ENCODE peak calls at places on chromosomes 4 and X, in seven cellular contexts. P is IMR-90, R is H1, G is mesenchymal stem cell, T is neuronal stem cell, X is mesendoderm, J is trophoblast cell. D is an unnamed sample. For H3K4me1, the result is how much of the 10 kb centered on the place peaks cover.

GRCh38 chr4:186105721-186106335 is 1.3 kb downstream of the FAM149A start:
- DNase-seq in X (peak), G (peak), R (no peak), P (no peak), T (no peak), J (peak), D (no peak)

GRCh38 chr4:68445111-68445510 is 2.2 kb upstream of the TMPRSS11E start:
- DNase-seq in T (no peak), R (no peak), P (no peak), J (no peak), G (no peak), X (no peak), D (no peak)

GRCh38 chr4:26434030-26434639 is 56.1 kb downstream of the CCKAR start:
- DNase-seq in G (no peak), R (no peak), J (peak), T (no peak), X (no peak), P (peak), D (no peak)

GRCh38 chr4:140719693-140720092 is 36.5 kb downstream of the TBC1D9 start:
- DNase-seq in J (no peak), G (no peak), R (no peak), P (no peak), X (no peak), T (no peak), D (no peak)

GRCh38 chr4:25875281-25875745 is 12.5 kb upstream of the SEL1L3 start:
- DNase-seq in X (no peak), P (no peak), J (no peak), G (no peak), T (no peak), R (no peak), D (no peak)

GRCh38 chrX:12139934-12140611 is 1.8 kb downstream of the FRMPD4 start:
- DNase-seq in X (no peak), J (no peak), P (peak), T (no peak), R (no peak), G (no peak), D (no peak)

GRCh38 chrX:36640232-36640631 is 367.9 kb upstream of the FAM47C start:
- DNase-seq in T (no peak), P (no peak), X (no peak), G (no peak), R (no peak), J (peak), D (no peak)

GRCh38 chr4:119048446-119048845 is 87.2 kb upstream of the MYOZ2 start:
- DNase-seq in J (peak), T (no peak), R (no peak), G (no peak), X (no peak), P (no peak), D (no peak)

GRCh38 chrX:130086414-130087207 is 23.7 kb downstream of the ELF4 start:
- DNase-seq in X (no peak), P (no peak), J (no peak), T (no peak), G (no peak), R (no peak), D (no peak)

GRCh38 chrX:7771788-7772438 is 71.1 kb upstream of the VCX start:
- DNase-seq in G (no peak), R (no peak), J (no peak), T (no peak), P (no peak), X (no peak), D (no peak)

GRCh38 chr4:8443801-8444200 is 3.2 kb downstream of the TRMT44 start:
- DNase-seq in R (no peak), X (no peak), J (peak), P (no peak), T (no peak), G (no peak), D (no peak)

GRCh38 chr4:37653601-37654000 is 32.6 kb downstream of the RELL1 start:
- DNase-seq in X (peak), R (no peak), G (no peak), T (no peak), J (no peak), P (no peak), D (peak)

GRCh38 chrX:115400960-115401359 is 111.4 kb downstream of the LUZP4 start:
- DNase-seq in P (no peak), G (no peak), T (peak), X (peak), R (peak), J (no peak), D (peak)

GRCh38 chr4:14749910-14750309 is 252.4 kb upstream of the CPEB2 start:
- DNase-seq in G (peak), P (no peak), J (no peak), X (peak), T (no peak), R (no peak), D (peak)

GRCh38 chrX:23634181-23634580 is 33.1 kb upstream of the PRDX4 start:
- DNase-seq in R (no peak), X (peak), J (no peak), G (peak), T (no peak), P (no peak), D (no peak)

GRCh38 chr4:7901274-7901845 is 38.3 kb downstream of the AFAP1 start:
- DNase-seq in X (no peak), T (no peak), J (peak), P (no peak), G (no peak), R (no peak), D (no peak)

GRCh38 chr4:52106701-52107100 is 55.6 kb downstream of the SPATA18 start:
- DNase-seq in J (no peak), P (no peak), T (no peak), X (no peak), R (no peak), G (no peak), D (no peak)

GRCh38 chrX:11725631-11726442 is 32.2 kb upstream of the MSL3 start:
- DNase-seq in T (no peak), J (no peak), R (no peak), G (no peak), X (no peak), P (no peak), D (no peak)

GRCh38 chr4:39526810-39527295 is 386 bp downstream of the UGDH start:
- DNase-seq in R (no peak), X (no peak), T (peak), G (no peak), J (no peak), P (no peak), D (no peak)

GRCh38 chr4:8084712-8085490 is 73.7 kb downstream of the ABLIM2 start:
- DNase-seq in P (no peak), R (no peak), G (no peak), T (no peak), J (no peak), X (no peak), D (no peak)

GRCh38 chrX:30888526-30889146 is 418 bp downstream of the TAB3 start:
- DNase-seq in J (peak), X (no peak), T (no peak), P (no peak), G (peak), R (peak), D (no peak)

GRCh38 chrX:10030570-10030969 is 63.4 kb downstream of the CLDN34 start:
- DNase-seq in J (peak), G (no peak), R (no peak), P (peak), X (no peak), T (no peak), D (no peak)

GRCh38 chrX:10034740-10035260 is 67.6 kb downstream of the CLDN34 start:
- DNase-seq in X (no peak), R (no peak), G (no peak), T (no peak), J (no peak), P (no peak), D (no peak)

GRCh38 chrX:10033360-10034007 is 66.3 kb downstream of the CLDN34 start:
- DNase-seq in R (no peak), X (no peak), G (peak), T (no peak), P (peak), J (peak), D (no peak)

GRCh38 chrX:10032147-10032546 is 65.0 kb downstream of the CLDN34 start:
- DNase-seq in G (no peak), P (no peak), T (no peak), X (no peak), J (no peak), R (no peak), D (no peak)

GRCh38 chrX:10031743-10032142 is 64.6 kb downstream of the CLDN34 start:
- DNase-seq in J (no peak), G (no peak), X (no peak), P (no peak), R (no peak), T (no peak), D (no peak)
- H3K4me2 ChIP-seq in J (no peak), G (no peak), X (no peak), P (no peak), R (no peak), T (no peak), D (no peak)

DNA sequence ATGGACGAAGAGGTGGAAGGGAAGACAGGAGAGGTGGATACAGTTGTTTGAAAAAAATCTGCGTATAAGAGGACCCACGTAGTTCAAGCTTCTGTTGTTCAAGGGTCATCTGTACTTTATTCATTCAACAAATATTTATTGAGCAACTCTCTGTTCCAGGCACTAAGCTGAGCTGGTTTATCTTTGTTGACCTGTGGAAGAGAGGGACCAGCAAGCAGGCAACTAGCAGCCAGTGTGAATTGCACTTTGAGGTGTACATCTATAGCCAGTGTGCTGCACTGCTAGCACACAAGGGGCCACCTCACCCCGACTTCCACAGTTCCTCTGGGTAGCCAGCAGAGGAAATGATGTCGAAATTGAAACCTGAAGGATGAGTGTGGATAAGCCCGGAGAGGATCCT is 191.4 kb downstream of the SOWAHB start:
- DNase-seq in G (peak), T (no peak), J (peak), X (no peak), R (no peak), P (no peak), D (no peak)
- H3K4me1 ChIP-seq in G (under half), T (under half), J (under half), X (under half), R (under half), P (under half), D (under half)

GRCh38 chr4:101306225-101306624 is 41.1 kb downstream of the PPP3CA start:
- DNase-seq in J (no peak), R (no peak), T (no peak), G (no peak), P (no peak), X (no peak), D (no peak)
- H2BK5ac ChIP-seq in J (no peak), R (no peak), T (no peak), G (no peak), P (no peak), X (no peak), D (no peak)

DNA sequence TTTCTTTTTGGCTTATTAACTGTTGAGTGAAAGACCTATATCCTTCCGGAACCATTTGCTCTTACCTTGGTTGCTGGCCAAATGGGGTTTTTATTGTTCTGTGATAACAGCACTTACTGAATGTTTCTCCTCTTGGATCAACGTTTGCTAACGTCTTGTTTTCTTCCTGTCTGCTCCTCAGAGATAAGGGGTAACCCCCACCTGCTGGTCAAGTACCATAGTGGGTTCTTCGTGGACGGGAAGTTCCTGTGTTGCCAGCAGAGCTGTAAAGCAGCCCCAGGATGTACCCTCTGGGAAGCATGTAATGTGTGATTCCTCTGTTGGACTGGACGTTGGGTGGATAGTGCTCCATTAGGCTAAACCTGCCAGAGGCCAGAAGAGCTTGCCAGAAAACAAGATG is 15.3 kb downstream of the BMX start:
- DNase-seq in P (no peak), X (peak), T (no peak), R (no peak), G (no peak), J (no peak), D (no peak)
- H3K4me2 ChIP-seq in P (no peak), X (no peak), T (no peak), R (no peak), G (no peak), J (no peak), D (no peak)

GRCh38 chr4:110484767-110485166 is 8.8 kb downstream of the ENPEP start:
- DNase-seq in R (no peak), J (peak), G (peak), T (no peak), P (peak), X (peak), D (no peak)

GRCh38 chr4:110484029-110484428 is 8.1 kb downstream of the ENPEP start:
- DNase-seq in T (no peak), X (no peak), P (no peak), R (no peak), G (no peak), J (peak), D (no peak)

GRCh38 chr4:110480741-110481271 is 4.9 kb downstream of the ENPEP start:
- DNase-seq in R (no peak), J (peak), X (peak), T (no peak), P (no peak), G (no peak), D (no peak)

GRCh38 chr4:110485452-110485851 is 9.5 kb downstream of the ENPEP start:
- DNase-seq in T (no peak), J (no peak), P (no peak), G (no peak), X (no peak), R (no peak), D (no peak)

GRCh38 chr4:110483516-110483915 is 7.6 kb downstream of the ENPEP start:
- DNase-seq in J (no peak), X (no peak), R (no peak), P (no peak), G (no peak), T (no peak), D (no peak)
- H3K4me1 ChIP-seq in J (under half), X (under half), R (under half), P (under half), G (under half), T (under half), D (under half)

GRCh38 chrX:121013897-121014455 is 28.4 kb upstream of the CT47A1 start:
- DNase-seq in T (no peak), R (no peak), J (peak), G (no peak), P (no peak), X (no peak), D (no peak)

GRCh38 chrX:121009764-121010163 is 24.2 kb upstream of the CT47A1 start:
- DNase-seq in J (no peak), T (no peak), G (no peak), X (no peak), P (no peak), R (no peak), D (no peak)

GRCh38 chrX:121008920-121009319 is 23.4 kb upstream of the CT47A1 start:
- DNase-seq in G (no peak), P (no peak), X (no peak), T (no peak), R (no peak), J (no peak), D (no peak)

GRCh38 chrX:121011254-121011653 is 25.7 kb upstream of the CT47A1 start:
- DNase-seq in G (no peak), T (no peak), X (no peak), P (no peak), R (no peak), J (no peak), D (no peak)

DNA sequence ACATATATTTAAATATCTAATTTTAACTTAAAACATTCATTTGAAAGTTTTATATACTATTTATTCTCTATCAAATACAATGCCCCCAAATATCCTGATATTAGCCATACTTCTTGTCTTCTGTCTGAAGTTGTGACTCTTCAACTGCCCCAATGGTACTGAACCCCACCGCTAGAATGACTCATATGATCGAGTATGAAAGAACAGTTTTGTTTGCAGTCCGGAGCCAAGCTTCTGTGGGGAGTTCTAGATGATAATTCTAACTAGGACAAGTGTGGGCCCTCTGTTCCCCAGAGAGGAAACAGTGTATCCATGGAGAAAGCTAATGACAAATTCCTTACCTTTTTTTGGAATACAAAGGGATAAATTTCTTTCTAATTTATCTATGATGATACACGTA is 24.7 kb upstream of the CT47A1 start:
- DNase-seq in T (no peak), X (no peak), P (no peak), J (no peak), R (no peak), G (no peak), D (no peak)
- H2BK5ac ChIP-seq in T (no peak), X (no peak), P (no peak), J (no peak), R (no peak), G (no peak), D (no peak)

D was measured in H9.